ENCODE peak calls at places on chromosomes 7 and 10, in eight cellular contexts. U is stimulated activated CD4-positive, alpha-beta T cell treated with anti-CD3 and anti-CD28 coated beads, Interleukin-1b, Interleukin-23, amount 100 ng/mL, for 1 hour; X is gastrocnemius medialis; J is neural progenitor cell; E is naive B cell; T is stimulated activated CD8-positive, alpha-beta memory T cell treated with anti-CD3 and anti-CD28 coated beads, Interleukin-7, amount 100 ng/mL, for 4 hours; C is germinal center; K is EL. Q is an unnamed sample.

GRCh38 chr7:103113164-103113563 is 35.7 kb downstream of the NAPEPLD start:
- DNase-seq in C (no peak), K (peak), E (no peak), U (no peak), J (no peak), T (no peak), X (no peak), Q (peak)

GRCh38 chr7:1853619-1854520 is 183.8 kb downstream of the ELFN1 start:
- DNase-seq in J (peak), E (no peak), K (no peak), U (no peak), C (no peak), T (no peak), X (peak), Q (no peak)

GRCh38 chr7:55271069-55271468 is 94.1 kb upstream of the LANCL2 start:
- DNase-seq in K (peak), T (no peak), E (no peak), J (no peak), X (no peak), U (no peak), C (no peak), Q (peak)

GRCh38 chr7:45138433-45139267 is 18.9 kb upstream of the RAMP3 start:
- DNase-seq in C (no peak), K (no peak), X (no peak), J (no peak), U (no peak), E (no peak), T (no peak), Q (no peak)

GRCh38 chr7:66779669-66780408 is 39.3 kb downstream of the RABGEF1 start:
- DNase-seq in E (no peak), J (no peak), T (no peak), C (no peak), K (peak), X (no peak), U (no peak), Q (no peak)

GRCh38 chr10:44827431-44828006 is 83.6 kb upstream of the TMEM72 start:
- DNase-seq in K (no peak), X (no peak), U (no peak), J (no peak), T (no peak), C (no peak), E (no peak), Q (no peak)

GRCh38 chr10:17166699-17167098 is 34.8 kb downstream of the TRDMT1 start:
- DNase-seq in X (no peak), K (no peak), E (no peak), J (no peak), C (no peak), T (no peak), U (no peak), Q (no peak)

GRCh38 chr10:11547111-11547625 is 64.3 kb downstream of the USP6NL start:
- DNase-seq in E (no peak), T (no peak), U (no peak), C (no peak), J (no peak), K (peak), X (no peak), Q (peak)

GRCh38 chr7:25864511-25864910 is 287.5 kb upstream of the NFE2L3 start:
- DNase-seq in X (no peak), U (no peak), E (no peak), T (no peak), C (no peak), J (no peak), K (no peak), Q (no peak)

GRCh38 chr7:93728292-93728691 is 153.8 kb upstream of the CALCR start:
- DNase-seq in J (no peak), T (no peak), C (no peak), U (no peak), E (no peak), X (no peak), K (no peak), Q (no peak)

GRCh38 chr10:101292194-101293006 is 61.6 kb upstream of the BTRC start:
- DNase-seq in U (no peak), X (no peak), E (no peak), T (no peak), C (no peak), K (peak), J (peak), Q (peak)

GRCh38 chr10:87842776-87843497 is 20.4 kb downstream of the KLLN start:
- DNase-seq in X (no peak), J (no peak), C (no peak), U (no peak), T (no peak), E (no peak), K (peak), Q (peak)

GRCh38 chr10:124049484-124049883 is 43.9 kb downstream of the CHST15 start:
- DNase-seq in X (no peak), J (no peak), T (no peak), C (no peak), E (no peak), K (peak), U (no peak), Q (no peak)

GRCh38 chr7:155001756-155002410 is 1.0 kb downstream of the PAXIP1 start:
- DNase-seq in E (no peak), T (no peak), C (peak), K (peak), X (no peak), J (no peak), U (no peak), Q (peak)

GRCh38 chr7:44959433-44959951 is 19.3 kb downstream of the MYO1G start:
- DNase-seq in T (no peak), U (no peak), E (no peak), K (peak), X (no peak), C (no peak), J (no peak), Q (no peak)

GRCh38 chr7:47191876-47192291 is 390.0 kb downstream of the TNS3 start:
- DNase-seq in T (no peak), C (no peak), U (no peak), K (no peak), J (no peak), E (peak), X (no peak), Q (no peak)

GRCh38 chr10:79435271-79436065 is 10.0 kb downstream of the ZCCHC24 start:
- DNase-seq in X (no peak), T (no peak), C (no peak), J (peak), U (no peak), E (no peak), K (no peak), Q (no peak)

GRCh38 chr7:7051221-7051877 is 131.0 kb upstream of the C1GALT1 start:
- DNase-seq in T (no peak), X (no peak), J (no peak), C (no peak), E (peak), K (no peak), U (no peak), Q (peak)

GRCh38 chr10:58385784-58386112 is 538 bp downstream of the TFAM start:
- DNase-seq in K (peak), C (no peak), E (no peak), U (no peak), X (peak), T (no peak), J (peak), Q (peak)

GRCh38 chr10:11017575-11018425 is at the start of gene CELF2:
- DNase-seq in J (peak), C (peak), U (no peak), K (peak), E (peak), X (peak), T (no peak), Q (peak)

GRCh38 chr7:128726673-128727072 is 12.5 kb upstream of the CALU start:
- DNase-seq in C (no peak), J (no peak), U (no peak), K (no peak), T (no peak), E (no peak), X (no peak), Q (no peak)

GRCh38 chr10:110002801-110003523 is 4.8 kb upstream of the ADD3 start:
- DNase-seq in U (no peak), E (no peak), X (no peak), J (no peak), K (no peak), T (no peak), C (no peak), Q (no peak)

GRCh38 chr7:98988641-98989040 is 110.3 kb downstream of the TRRAP start:
- DNase-seq in E (no peak), X (no peak), U (no peak), J (no peak), C (no peak), T (no peak), K (no peak), Q (no peak)

GRCh38 chr10:50605280-50606270 is 18.2 kb downstream of the SGMS1 start:
- DNase-seq in X (peak), J (no peak), T (no peak), K (peak), C (no peak), E (no peak), U (no peak), Q (peak)

GRCh38 chr7:101634196-101634717 is 5.2 kb upstream of the MYL10 start:
- DNase-seq in T (no peak), K (no peak), X (no peak), C (no peak), J (no peak), U (no peak), E (no peak), Q (no peak)

GRCh38 chr7:106344861-106345260 is 60.1 kb upstream of the NAMPT start:
- DNase-seq in J (no peak), K (peak), U (no peak), X (no peak), T (no peak), E (no peak), C (no peak), Q (no peak)

GRCh38 chr10:126663328-126663727 is 7.2 kb downstream of the C10orf90 start:
- DNase-seq in E (no peak), U (no peak), K (no peak), X (peak), J (no peak), T (no peak), C (no peak), Q (peak)

GRCh38 chr10:105187243-105187642 is 546.2 kb downstream of the SORCS3 start:
- DNase-seq in X (no peak), E (no peak), K (no peak), J (peak), U (no peak), T (no peak), C (no peak), Q (no peak)

GRCh38 chr10:49713266-49713665 is 33.8 kb downstream of the C10orf53 start:
- DNase-seq in E (no peak), X (no peak), C (no peak), T (no peak), K (no peak), U (no peak), J (no peak), Q (no peak)

GRCh38 chr10:88379575-88379974 is 203.5 kb downstream of the RNLS start:
- DNase-seq in K (peak), T (no peak), C (no peak), J (no peak), X (no peak), U (no peak), E (no peak), Q (peak)

GRCh38 chr10:124644281-124644680 is 99.9 kb downstream of the FAM53B start:
- DNase-seq in U (no peak), C (no peak), T (no peak), K (no peak), J (peak), X (no peak), E (no peak), Q (no peak)

GRCh38 chr7:115293628-115294236 is 371.8 kb downstream of the MDFIC start:
- DNase-seq in U (no peak), K (peak), E (no peak), X (no peak), C (no peak), T (no peak), J (no peak), Q (peak)

GRCh38 chr7:121204537-121204936 is 124.3 kb upstream of the WNT16 start:
- DNase-seq in T (no peak), U (no peak), E (no peak), C (no peak), J (no peak), K (peak), X (no peak), Q (no peak)

GRCh38 chr7:105734233-105734632 is 142.2 kb downstream of the ATXN7L1 start:
- DNase-seq in U (no peak), J (no peak), C (no peak), X (no peak), T (no peak), K (no peak), E (no peak), Q (no peak)

GRCh38 chr10:17538941-17539340 is 78.2 kb downstream of the HACD1 start:
- DNase-seq in T (no peak), C (no peak), J (no peak), K (no peak), E (no peak), X (no peak), U (no peak), Q (no peak)

GRCh38 chr7:12385364-12385786 is 18.3 kb downstream of the VWDE start:
- DNase-seq in E (no peak), T (no peak), C (no peak), K (no peak), J (peak), U (no peak), X (no peak), Q (no peak)

GRCh38 chr10:132981746-132982145 is 39.4 kb upstream of the CFAP46 start:
- DNase-seq in C (no peak), T (no peak), E (no peak), X (no peak), J (no peak), K (no peak), U (no peak), Q (no peak)

Q was measured in AG20443.